ENCODE peak calls at places on chromosomes 4 and X, in four cellular contexts. J, G, K and Z are unnamed samples.

GRCh38 chr4:168162604-168163003 is 70.3 kb downstream of the ANXA10 start:
- DNase-seq in J (no peak), G (no peak), K (no peak), Z (peak)

GRCh38 chr4:3338321-3338838 is 45.6 kb downstream of the RGS12 start:
- DNase-seq in J (no peak), G (no peak), K (no peak), Z (no peak)

GRCh38 chrX:70168238-70169188 is 8.8 kb upstream of the DGAT2L6 start:
- DNase-seq in J (no peak), G (no peak), K (peak), Z (peak)

GRCh38 chr4:147039991-147040575 is 94.4 kb upstream of the TTC29 start:
- DNase-seq in J (no peak), G (no peak), K (no peak), Z (no peak)

GRCh38 chr4:118989098-118990080 is 100.7 kb downstream of the SYNPO2 start:
- DNase-seq in J (no peak), G (no peak), K (no peak), Z (peak)

GRCh38 chrX:47217121-47217851 is 1.2 kb upstream of the CDK16 start:
- DNase-seq in J (peak), G (no peak), K (no peak), Z (peak)

GRCh38 chr4:121764702-121765367 is at the start of gene SMIM43:
- DNase-seq in J (no peak), G (no peak), K (no peak), Z (peak)

GRCh38 chr4:161936625-161937133 is 227.1 kb downstream of the FSTL5 start:
- DNase-seq in J (no peak), G (no peak), K (peak), Z (peak)

GRCh38 chr4:3302164-3302785 is 9.5 kb downstream of the RGS12 start:
- DNase-seq in J (peak), G (no peak), K (no peak), Z (no peak)

GRCh38 chr4:96352051-96352517 is 512.2 kb downstream of the PDHA2 start:
- DNase-seq in J (no peak), G (no peak), K (peak), Z (peak)

GRCh38 chrX:16469870-16470269 is 180.1 kb upstream of the S100G start:
- DNase-seq in J (no peak), G (no peak), K (no peak), Z (no peak)

GRCh38 chrX:35351212-35351611 is 408.6 kb downstream of the FAM47B start:
- DNase-seq in J (no peak), G (no peak), K (no peak), Z (no peak)

GRCh38 chr4:14254252-14254651 is 626.7 kb upstream of the BOD1L1 start:
- DNase-seq in J (peak), G (no peak), K (no peak), Z (peak)

GRCh38 chrX:153926863-153927685 is 1.0 kb upstream of the ARHGAP4 start:
- DNase-seq in J (peak), G (no peak), K (no peak), Z (peak)

GRCh38 chr4:100417565-100417964 is 100.3 kb downstream of the EMCN start:
- DNase-seq in J (no peak), G (no peak), K (no peak), Z (peak)

GRCh38 chr4:55668449-55668848 is 32.4 kb upstream of the NMU start:
- DNase-seq in J (no peak), G (no peak), K (no peak), Z (no peak)

GRCh38 chrX:14291626-14292025 is 237.7 kb upstream of the GLRA2 start:
- DNase-seq in J (no peak), G (no peak), K (no peak), Z (no peak)

GRCh38 chrX:115968436-115969252 is 201.9 kb upstream of the AGTR2 start:
- DNase-seq in J (peak), G (no peak), K (peak), Z (peak)

GRCh38 chrX:10199212-10199611 is 42.4 kb downstream of the CLCN4 start:
- DNase-seq in J (no peak), G (no peak), K (no peak), Z (peak)

GRCh38 chr4:99082192-99082591 is 6.4 kb downstream of the ADH5 start:
- DNase-seq in J (no peak), G (no peak), K (no peak), Z (no peak)

GRCh38 chrX:69535661-69536060 is 31.5 kb downstream of the NALF2 start:
- DNase-seq in J (no peak), G (no peak), K (no peak), Z (no peak)

GRCh38 chrX:150880808-150881165 is 17.7 kb downstream of the CD99L2 start:
- DNase-seq in J (no peak), G (no peak), K (no peak), Z (no peak)

GRCh38 chr4:15738877-15739276 is 36.0 kb downstream of the BST1 start:
- DNase-seq in J (no peak), G (no peak), K (no peak), Z (no peak)

GRCh38 chr4:17618926-17619325 is 4.5 kb downstream of the MED28 start:
- DNase-seq in J (no peak), G (no peak), K (no peak), Z (no peak)

GRCh38 chrX:48507246-48507645 is 1.5 kb upstream of the PORCN start:
- DNase-seq in J (no peak), G (no peak), K (no peak), Z (no peak)

GRCh38 chrX:153924149-153924861 is 1.8 kb downstream of the ARHGAP4 start:
- DNase-seq in J (no peak), G (no peak), K (no peak), Z (peak)

GRCh38 chrX:134938682-134939081 is 52.1 kb upstream of the SMIM10 start:
- DNase-seq in J (no peak), G (no peak), K (no peak), Z (no peak)

GRCh38 chrX:45771560-45772340 is 571.1 kb upstream of the DIPK2B start:
- DNase-seq in J (peak), G (no peak), K (no peak), Z (peak)

GRCh38 chr4:183469936-183470335 is 25.5 kb downstream of the CDKN2AIP start:
- DNase-seq in J (no peak), G (no peak), K (peak), Z (peak)

GRCh38 chr4:149630079-149630478 is 185.6 kb downstream of the IQCM start:
- DNase-seq in J (no peak), G (no peak), K (no peak), Z (peak)

GRCh38 chrX:80014141-80014940 is at the start of gene TBX22:
- DNase-seq in J (no peak), G (no peak), K (no peak), Z (no peak)

GRCh38 chrX:33923262-33923661 is 208.9 kb downstream of the FAM47A start:
- DNase-seq in J (no peak), G (no peak), K (no peak), Z (no peak)

GRCh38 chr4:24070117-24070516 is 180.3 kb upstream of the PPARGC1A start:
- DNase-seq in J (no peak), G (no peak), K (no peak), Z (peak)

GRCh38 chrX:148535639-148536038 is 35.2 kb downstream of the AFF2 start:
- DNase-seq in J (no peak), G (no peak), K (no peak), Z (no peak)

DNA sequence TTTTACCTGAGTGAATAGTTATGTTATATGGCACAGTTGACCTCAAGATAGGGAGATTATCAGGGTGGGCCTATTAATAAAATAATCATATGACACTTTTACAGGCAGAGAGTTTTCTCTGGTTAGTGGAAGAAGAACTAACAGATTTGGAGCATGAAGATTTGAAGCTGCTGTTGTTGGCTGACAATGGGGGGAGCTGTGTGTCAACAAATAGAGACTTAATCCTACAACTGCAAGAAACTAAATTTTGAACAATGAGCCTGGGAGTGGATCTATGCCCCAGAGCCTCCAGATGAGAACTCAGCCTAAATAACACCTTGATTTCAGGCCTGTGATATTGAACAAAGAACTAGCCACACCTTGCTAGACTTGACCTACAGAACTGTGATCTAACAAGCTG is 7.2 kb upstream of the CCSER1 start:
- DNase-seq in J (no peak), G (no peak), K (no peak), Z (no peak)
- TF ChIP-seq CTCF in J (no peak), G (no peak), K (peak), Z (no peak)

GRCh38 chr4:157075401-157075800 is 549 bp upstream of the GLRB start:
- DNase-seq in J (no peak), G (no peak), K (no peak), Z (no peak)
- H3K4me3 ChIP-seq in J (no peak), G (peak), K (no peak), Z (peak)

GRCh38 chr4:8238515-8239053 is 31.0 kb upstream of the HTRA3 start:
- DNase-seq in J (no peak), G (no peak), K (no peak), Z (no peak)
- TF ChIP-seq CTCF in J (peak), G (no peak), K (peak), Z (peak)

GRCh38 chr4:81468685-81469084 is 3.0 kb downstream of the RASGEF1B start:
- DNase-seq in J (no peak), G (no peak), K (no peak), Z (no peak)

GRCh38 chr4:81472249-81473085 is 760 bp upstream of the RASGEF1B start:
- DNase-seq in J (no peak), G (no peak), K (no peak), Z (peak)

GRCh38 chr4:81469774-81470455 is 1.8 kb downstream of the RASGEF1B start:
- DNase-seq in J (no peak), G (no peak), K (no peak), Z (no peak)

GRCh38 chr4:81471361-81472248 is at the start of gene RASGEF1B:
- DNase-seq in J (peak), G (peak), K (no peak), Z (peak)

GRCh38 chr4:81470456-81471327 is 1.0 kb downstream of the RASGEF1B start:
- DNase-seq in J (peak), G (peak), K (no peak), Z (peak)
- H3K4me3 ChIP-seq in J (peak), G (peak), K (peak), Z (peak)

GRCh38 chrX:152635941-152636340 is 1.8 kb upstream of the GABRQ start:
- DNase-seq in J (no peak), G (no peak), K (peak), Z (peak)
- TF ChIP-seq CTCF in J (peak), G (peak), K (peak), Z (peak)

GRCh38 chr4:7908668-7909067 is 31.0 kb downstream of the AFAP1 start:
- DNase-seq in J (no peak), G (no peak), K (no peak), Z (no peak)

GRCh38 chr4:7911044-7911578 is 28.6 kb downstream of the AFAP1 start:
- DNase-seq in J (no peak), G (no peak), K (no peak), Z (peak)

GRCh38 chr4:7910721-7911015 is 29.0 kb downstream of the AFAP1 start:
- DNase-seq in J (no peak), G (no peak), K (no peak), Z (no peak)

GRCh38 chr4:7909966-7910720 is 29.5 kb downstream of the AFAP1 start:
- DNase-seq in J (no peak), G (no peak), K (no peak), Z (peak)

GRCh38 chr4:7909463-7909862 is 30.2 kb downstream of the AFAP1 start:
- DNase-seq in J (no peak), G (no peak), K (no peak), Z (no peak)
- H3K4me3 ChIP-seq in J (no peak), G (no peak), K (no peak), Z (no peak)

GRCh38 chr4:181582595-181582994 is 660.6 kb upstream of the TENM3 start:
- DNase-seq in J (no peak), G (no peak), K (no peak), Z (no peak)
- TF ChIP-seq CTCF in J (no peak), G (no peak), K (peak), Z (no peak)

GRCh38 chrX:107630031-107630689 is 1.9 kb downstream of the PRPS1 start:
- DNase-seq in J (no peak), G (no peak), K (no peak), Z (no peak)
- H3K4me3 ChIP-seq in J (no peak), G (peak), K (peak), Z (peak)